ENCODE peak calls at places on chromosome 7, in four cellular contexts. Y is cerebellar cortex, F is vagina, U is NCI-H774. I is an unnamed sample.

GRCh38 chr7:48253020-48253419 is 81.8 kb downstream of the ABCA13 start:
- DNase-seq in F (no peak), Y (no peak), U (no peak), I (no peak)

GRCh38 chr7:111833461-111833860 is 271.2 kb upstream of the IMMP2L start:
- DNase-seq in F (no peak), Y (peak; percentile 11), U (no peak), I (no peak)

GRCh38 chr7:100111156-100111555 is 8.0 kb downstream of the TAF6 start:
- DNase-seq in Y (no peak), U (no peak), F (no peak), I (no peak)

GRCh38 chr7:28640026-28640425 is 227.7 kb downstream of the CREB5 start:
- DNase-seq in U (no peak), Y (no peak), F (no peak), I (no peak)

GRCh38 chr7:134695321-134695860 is 48.7 kb downstream of the BPGM start:
- DNase-seq in U (no peak), Y (no peak), F (no peak), I (no peak)

GRCh38 chr7:150727381-150727780 is 9.8 kb upstream of the GIMAP5 start:
- DNase-seq in Y (no peak), F (no peak), U (no peak), I (no peak)

GRCh38 chr7:29035044-29035740 is 77.1 kb upstream of the TRIL start:
- DNase-seq in F (no peak), Y (no peak), U (no peak), I (peak; percentile 72)

GRCh38 chr7:151087247-151088018 is 1.2 kb downstream of the AGAP3 start:
- DNase-seq in Y (no peak), U (no peak), F (no peak), I (no peak)

GRCh38 chr7:114294036-114294435 is 120.6 kb upstream of the FOXP2 start:
- DNase-seq in Y (no peak), F (no peak), U (no peak), I (no peak)

GRCh38 chr7:3559178-3559765 is 258.2 kb downstream of the SDK1 start:
- DNase-seq in U (no peak), Y (no peak), F (no peak), I (peak; percentile 83)

GRCh38 chr7:84194484-84195260 is at the start of gene SEMA3A:
- DNase-seq in F (no peak), Y (peak; percentile 19), U (peak; percentile 9), I (no peak)

GRCh38 chr7:102991540-102992214 is 78.9 kb downstream of the LRRC17 start:
- DNase-seq in Y (no peak), U (peak; percentile 41), F (no peak), I (peak; percentile 96)

GRCh38 chr7:952548-953441 is 1.7 kb downstream of the ADAP1 start:
- DNase-seq in F (no peak), Y (no peak), U (no peak), I (no peak)

GRCh38 chr7:1925349-1925748 is 255.3 kb downstream of the ELFN1 start:
- DNase-seq in Y (no peak), U (no peak), F (no peak), I (no peak)

GRCh38 chr7:117873056-117873932 is at the start of gene CTTNBP2:
- DNase-seq in F (no peak), Y (peak; percentile 51), U (peak; percentile 26), I (no peak)

GRCh38 chr7:155069992-155070827 is at the start of gene HTR5A:
- DNase-seq in F (no peak), Y (peak; percentile 78), U (no peak), I (no peak)

GRCh38 chr7:107931740-107932515 is 40.9 kb downstream of the DLD start:
- DNase-seq in U (no peak), Y (no peak), F (no peak), I (no peak)

GRCh38 chr7:18294408-18294807 is 201.1 kb upstream of the HDAC9 start:
- DNase-seq in F (no peak), Y (no peak), U (no peak), I (no peak)

GRCh38 chr7:44615149-44615611 is 8.8 kb downstream of the OGDH start:
- DNase-seq in Y (no peak), F (no peak), U (no peak), I (no peak)

GRCh38 chr7:45514944-45515343 is 59.2 kb upstream of the ADCY1 start:
- DNase-seq in Y (no peak), U (no peak), F (no peak), I (no peak)

GRCh38 chr7:24668922-24669635 is 88.2 kb downstream of the GSDME start:
- DNase-seq in Y (no peak), U (no peak), F (no peak), I (no peak)

GRCh38 chr7:121076350-121077164 is 88.0 kb downstream of the CPED1 start:
- DNase-seq in Y (no peak), U (no peak), F (no peak), I (no peak)

GRCh38 chr7:69429817-69430501 is 168.3 kb upstream of the AUTS2 start:
- DNase-seq in U (no peak), Y (peak; percentile 26), F (no peak), I (no peak)

GRCh38 chr7:134720091-134720935 is 59.1 kb upstream of the CALD1 start:
- DNase-seq in U (no peak), F (no peak), Y (no peak), I (no peak)

GRCh38 chr7:30738026-30738915 is 13.7 kb upstream of the INMT start:
- DNase-seq in Y (no peak), F (no peak), U (no peak), I (no peak)

GRCh38 chr7:95335093-95335492 is 10.8 kb upstream of the PON1 start:
- DNase-seq in Y (no peak), F (no peak), U (no peak), I (no peak)

GRCh38 chr7:132643302-132643701 is 67.0 kb upstream of the PLXNA4 start:
- DNase-seq in F (peak; percentile 20), Y (no peak), U (no peak), I (no peak)

GRCh38 chr7:23604296-23604640 is 7.1 kb downstream of the CCDC126 start:
- DNase-seq in Y (no peak), F (no peak), U (no peak), I (no peak)

GRCh38 chr7:155458317-155459132 is 596 bp downstream of the EN2 start:
- DNase-seq in U (no peak), F (no peak), Y (no peak), I (no peak)

GRCh38 chr7:149140784-149141183 is 6.5 kb upstream of the ZNF398 start:
- DNase-seq in U (no peak), F (no peak), Y (no peak), I (no peak)

GRCh38 chr7:81869670-81870069 is 99.8 kb upstream of the HGF start:
- DNase-seq in U (no peak), F (no peak), Y (no peak), I (no peak)

GRCh38 chr7:7554647-7555575 is 11.8 kb upstream of the MIOS start:
- DNase-seq in Y (peak; percentile 87), U (peak; percentile 91), F (no peak), I (no peak)

GRCh38 chr7:45384499-45384898 is 189.7 kb upstream of the ADCY1 start:
- DNase-seq in F (peak; percentile 37), U (no peak), Y (no peak), I (no peak)

GRCh38 chr7:73530800-73531199 is 8.7 kb upstream of the BAZ1B start:
- DNase-seq in U (no peak), F (no peak), Y (no peak), I (no peak)

GRCh38 chr7:101550641-101551531 is 78.2 kb downstream of the MYL10 start:
- DNase-seq in Y (no peak), U (no peak), F (no peak), I (no peak)

GRCh38 chr7:123682690-123683089 is 27.0 kb downstream of the LMOD2 start:
- DNase-seq in F (no peak), U (no peak), Y (peak; percentile 61), I (peak; percentile 35)

GRCh38 chr7:14899065-14899464 is 3.5 kb downstream of the DGKB start:
- DNase-seq in Y (no peak), F (no peak), U (peak; percentile 14), I (no peak)

GRCh38 chr7:84372155-84372621 is 177.6 kb upstream of the SEMA3A start:
- DNase-seq in Y (no peak), U (no peak), F (no peak), I (no peak)

I was measured in Panc1.